ENCODE peak calls at places on chromosomes 13 and 19, in five cellular contexts. H, I, Q, U and W are unnamed samples. For H3K27me3, the result is how much of the 10 kb centered on the place peaks cover.

GRCh38 chr13:110520431-110521295 is 40.9 kb downstream of the RAB20 start:
- DNase-seq in H (peak), I (no peak), Q (no peak), U (peak), W (peak)

GRCh38 chr19:50801107-50801506 is 10.9 kb downstream of the ACP4 start:
- DNase-seq in H (no peak), I (no peak), Q (no peak), U (no peak), W (no peak)

GRCh38 chr19:1066748-1067340 is at the start of gene ARHGAP45:
- DNase-seq in H (no peak), I (no peak), Q (peak), U (no peak), W (no peak)

GRCh38 chr19:42250666-42251531 is 4.0 kb downstream of the ERF start:
- DNase-seq in H (no peak), I (peak), Q (no peak), U (no peak), W (peak)

GRCh38 chr19:14475251-14476073 is at the start of gene PTGER1:
- DNase-seq in H (no peak), I (no peak), Q (no peak), U (no peak), W (peak)

GRCh38 chr19:10289167-10289835 is 451 bp upstream of the ICAM5 start:
- DNase-seq in H (peak), I (no peak), Q (peak), U (no peak), W (peak)

GRCh38 chr13:51364404-51365008 is 25.0 kb downstream of the SERPINE3 start:
- DNase-seq in H (no peak), I (peak), Q (no peak), U (no peak), W (peak)

GRCh38 chr19:42201489-42202289 is 15.8 kb downstream of the DEDD2 start:
- DNase-seq in H (no peak), I (no peak), Q (peak), U (no peak), W (no peak)

GRCh38 chr19:8057545-8058270 is 5.1 kb downstream of the CCL25 start:
- DNase-seq in H (no peak), I (no peak), Q (no peak), U (no peak), W (no peak)

GRCh38 chr13:98707309-98707999 is 45.0 kb downstream of the SLC15A1 start:
- DNase-seq in H (no peak), I (no peak), Q (no peak), U (no peak), W (no peak)

GRCh38 chr19:43872547-43873336 is 45.6 kb downstream of the ZNF283 start:
- DNase-seq in H (no peak), I (peak), Q (no peak), U (no peak), W (peak)

GRCh38 chr19:658916-659839 is 3.8 kb downstream of the RNF126 start:
- DNase-seq in H (peak), I (no peak), Q (peak), U (no peak), W (no peak)

GRCh38 chr13:27922974-27923612 is 3.3 kb downstream of the PDX1 start:
- DNase-seq in H (no peak), I (no peak), Q (no peak), U (no peak), W (no peak)

GRCh38 chr19:10554760-10555612 is 10.8 kb downstream of the KRI1 start:
- DNase-seq in H (no peak), I (no peak), Q (no peak), U (no peak), W (no peak)

GRCh38 chr13:19123502-19123901 is 58.1 kb downstream of the TUBA3C start:
- DNase-seq in H (no peak), I (no peak), Q (no peak), U (no peak), W (no peak)

GRCh38 chr13:99948907-99949656 is 22.5 kb downstream of the ZIC5 start:
- DNase-seq in H (no peak), I (no peak), Q (no peak), U (no peak), W (no peak)
- H3K27me3 ChIP-seq in H (under half), I (under half), Q (under half), U (under half), W (under half)

GRCh38 chr13:47903836-47904235 is 97.2 kb downstream of the SUCLA2 start:
- DNase-seq in H (no peak), I (no peak), Q (no peak), U (no peak), W (peak)
- H3K4me3 ChIP-seq in H (no peak), I (no peak), Q (no peak), U (peak), W (no peak)

GRCh38 chr13:50131998-50132936 is 117.0 kb downstream of the KCNRG start:
- DNase-seq in H (no peak), I (no peak), Q (no peak), U (no peak), W (peak)
- H3K27me3 ChIP-seq in H (under half), I (under half), Q (half or more), U (under half), W (under half)

DNA sequence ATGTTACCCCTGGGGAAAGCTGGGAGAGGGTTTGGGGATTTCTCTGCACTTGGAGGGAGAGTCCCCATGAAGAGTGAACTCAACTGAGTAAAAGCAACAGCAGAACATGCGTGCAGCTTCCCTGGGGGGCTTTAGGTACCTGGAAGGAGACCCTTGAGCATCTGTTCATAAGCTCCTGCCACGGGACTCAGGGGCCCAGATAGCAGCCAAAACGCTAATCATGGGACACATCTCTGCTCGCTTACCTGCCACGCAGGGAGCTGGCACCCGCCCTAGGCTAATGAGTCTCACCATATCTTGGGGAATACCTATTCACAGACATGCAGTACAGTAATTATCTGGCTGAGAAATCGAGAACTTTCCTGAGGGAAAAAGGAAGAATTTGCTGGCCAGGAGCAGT is 33.9 kb downstream of the PDCD5 start:
- DNase-seq in H (no peak), I (no peak), Q (no peak), U (no peak), W (no peak)
- H3K4me3 ChIP-seq in H (no peak), I (no peak), Q (no peak), U (no peak), W (no peak)

GRCh38 chr13:95452376-95452775 is 100.1 kb upstream of the CLDN10 start:
- DNase-seq in H (no peak), I (no peak), Q (no peak), U (no peak), W (no peak)

GRCh38 chr13:95445116-95445515 is 107.4 kb upstream of the CLDN10 start:
- DNase-seq in H (no peak), I (no peak), Q (no peak), U (no peak), W (no peak)

GRCh38 chr13:95451656-95452055 is 100.9 kb upstream of the CLDN10 start:
- DNase-seq in H (no peak), I (no peak), Q (no peak), U (no peak), W (peak)

DNA sequence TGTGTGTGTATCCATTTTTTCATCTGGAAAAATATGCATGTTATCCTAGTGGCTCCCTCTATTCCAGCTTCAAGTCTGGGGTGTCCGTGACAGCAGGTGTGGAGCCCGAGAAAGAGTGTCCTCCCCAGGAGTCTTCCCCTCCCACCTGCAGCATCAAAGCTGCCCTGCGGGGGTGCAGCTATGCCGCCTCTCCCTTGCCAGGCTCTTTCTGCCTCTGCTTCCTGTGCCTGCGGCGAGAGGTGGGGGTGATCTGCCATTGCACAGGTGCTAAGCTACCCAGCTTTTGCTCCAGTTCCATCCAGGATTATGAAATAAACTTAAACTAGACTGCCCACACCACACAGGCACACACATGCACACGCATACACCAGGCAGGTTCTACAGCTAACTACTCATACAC is 104.8 kb upstream of the CLDN10 start:
- DNase-seq in H (no peak), I (no peak), Q (no peak), U (no peak), W (no peak)
- H3K27me3 ChIP-seq in H (under half), I (under half), Q (under half), U (under half), W (under half)

GRCh38 chr13:86689901-86690300 is 890.7 kb upstream of the SLITRK6 start:
- DNase-seq in H (no peak), I (no peak), Q (no peak), U (no peak), W (no peak)
- H3K4me3 ChIP-seq in H (no peak), I (no peak), Q (no peak), U (no peak), W (no peak)

DNA sequence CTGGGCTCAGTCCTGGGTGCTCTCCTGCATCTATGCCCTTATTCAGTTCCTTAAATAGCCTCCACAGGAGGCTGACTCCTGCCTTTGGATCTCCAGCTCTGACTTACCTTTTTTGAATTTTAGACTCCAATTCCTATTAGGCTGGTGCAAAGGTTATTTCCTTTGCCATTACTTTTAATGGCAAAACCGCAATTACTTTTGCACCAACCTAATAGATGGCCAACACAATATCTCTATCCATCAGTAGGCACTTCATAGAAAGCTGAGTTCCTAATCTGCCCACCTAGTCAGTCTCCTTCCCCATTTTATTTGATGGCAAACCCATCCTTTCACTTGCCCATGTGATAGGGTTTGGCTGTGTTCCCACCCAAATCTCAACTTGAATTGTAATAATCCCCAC is 95.3 kb downstream of the CACNA1A start:
- DNase-seq in H (no peak), I (no peak), Q (no peak), U (no peak), W (no peak)
- H3K27me3 ChIP-seq in H (under half), I (under half), Q (under half), U (under half), W (under half)

DNA sequence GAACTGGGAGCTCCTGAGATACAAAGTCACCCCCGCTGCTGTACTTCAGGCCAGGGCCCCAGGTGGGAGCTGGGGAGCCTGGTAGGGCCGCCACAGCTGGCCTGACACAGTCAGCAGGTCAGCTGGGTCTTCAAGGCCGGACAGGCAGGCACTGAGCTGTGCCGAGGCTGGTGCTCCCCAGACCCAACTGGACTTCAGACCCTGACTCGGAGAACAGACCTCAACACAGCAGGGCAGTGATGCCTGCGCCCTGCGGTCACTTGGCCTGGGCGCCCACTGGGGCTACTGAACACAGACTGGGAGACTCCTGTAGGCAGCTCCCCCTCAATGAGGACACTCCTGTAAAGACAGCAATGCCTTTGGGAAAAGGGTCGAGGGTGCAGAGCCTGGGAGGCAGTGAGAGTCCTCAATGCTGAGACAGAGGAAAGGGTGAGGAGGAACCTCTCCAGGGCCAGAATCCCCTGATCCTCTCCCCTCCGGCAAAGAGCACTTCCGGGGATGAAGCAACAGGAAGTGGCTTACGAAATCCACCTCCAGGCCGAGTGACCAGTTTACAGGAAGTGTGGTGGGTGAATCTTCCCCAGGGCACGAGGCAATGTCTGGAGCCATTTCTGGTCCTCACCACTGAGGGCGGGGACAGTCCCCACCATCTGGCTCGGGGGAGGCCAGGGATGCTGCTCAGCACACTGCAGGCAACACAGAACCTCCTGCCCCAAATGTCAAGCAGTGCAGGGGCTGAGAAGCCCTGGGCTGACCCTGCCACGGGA is 40.8 kb upstream of the ISYNA1 start:
- DNase-seq in H (no peak), I (no peak), Q (peak), U (peak), W (peak)
- H3K4me3 ChIP-seq in H (peak), I (no peak), Q (no peak), U (peak), W (no peak)